ENCODE peak calls at places on chromosomes 13 and 19, in nine cellular contexts. Q is skeletal muscle cell, Y is psoas muscle, R is epithelial cell of esophagus, X is HS-27A, P is coronary artery, G is Calu3, O is foreskin fibroblast, E is ovary. M is an unnamed sample.

GRCh38 chr19:48746738-48747575 is at the start of gene IZUMO1:
- DNase-seq in Q (peak; percentile 60), Y (peak; percentile 77), R (peak; percentile 83), X (peak; percentile 81), P (no peak), G (no peak), O (peak; percentile 93), E (peak; percentile 64), M (peak; percentile 59)

GRCh38 chr19:13012690-13013608 is 17.7 kb downstream of the NFIX start:
- DNase-seq in Q (no peak), Y (peak; percentile 84), R (no peak), X (no peak), P (no peak), G (no peak), O (peak; percentile 85), E (peak; percentile 80), M (no peak)

GRCh38 chr19:50414850-50415660 is 3.7 kb upstream of the SPIB start:
- DNase-seq in Q (no peak), Y (peak; percentile 81), R (peak; percentile 64), X (no peak), P (no peak), G (peak; percentile 45), O (peak; percentile 82), E (peak; percentile 79), M (peak; percentile 16)

GRCh38 chr19:1873524-1874473 is 10.4 kb upstream of the KLF16 start:
- DNase-seq in Q (no peak), Y (peak; percentile 53), R (no peak), X (no peak), P (no peak), G (no peak), O (no peak), E (peak; percentile 81), M (no peak)

GRCh38 chr19:27672309-27673047 is 1540.5 kb downstream of the UQCRFS1 start:
- DNase-seq in Q (no peak), Y (no peak), R (no peak), X (no peak), P (peak; percentile 46), G (no peak), O (no peak), E (no peak), M (no peak)

GRCh38 chr13:50366488-50367174 is 351.4 kb downstream of the KCNRG start:
- DNase-seq in Q (no peak), Y (no peak), R (no peak), X (no peak), P (no peak), G (no peak), O (no peak), E (no peak), M (no peak)

GRCh38 chr19:45406165-45406956 is at the start of gene POLR1G:
- DNase-seq in Q (no peak), Y (peak; percentile 76), R (peak; percentile 89), X (peak; percentile 97), P (no peak), G (peak; percentile 87), O (peak; percentile 88), E (peak; percentile 78), M (peak; percentile 79)

GRCh38 chr13:113097651-113098050 is 7.9 kb upstream of the F7 start:
- DNase-seq in Q (no peak), Y (no peak), R (no peak), X (no peak), P (no peak), G (no peak), O (no peak), E (no peak), M (no peak)

GRCh38 chr13:72530471-72530870 is 197.0 kb downstream of the MZT1 start:
- DNase-seq in Q (peak; percentile 13), Y (no peak), R (no peak), X (peak; percentile 17), P (no peak), G (no peak), O (no peak), E (no peak), M (no peak)

GRCh38 chr19:10835089-10835753 is 791 bp downstream of the TMED1 start:
- DNase-seq in Q (no peak), Y (peak; percentile 49), R (peak; percentile 9), X (no peak), P (no peak), G (no peak), O (no peak), E (no peak), M (no peak)

GRCh38 chr13:87089391-87089790 is 581.8 kb upstream of the SLITRK5 start:
- DNase-seq in Q (peak; percentile 89), Y (no peak), R (peak; percentile 79), X (no peak), P (no peak), G (no peak), O (peak; percentile 5), E (no peak), M (no peak)

GRCh38 chr19:39998511-39998910 is 1.7 kb downstream of the ZNF546 start:
- DNase-seq in Q (no peak), Y (no peak), R (peak; percentile 55), X (no peak), P (no peak), G (no peak), O (peak; percentile 50), E (no peak), M (no peak)

GRCh38 chr13:106514928-106515634 is 20.4 kb downstream of the EFNB2 start:
- DNase-seq in Q (no peak), Y (no peak), R (no peak), X (no peak), P (no peak), G (no peak), O (no peak), E (no peak), M (no peak)

M was measured in HCT116.